ENCODE peak calls at places on chromosomes 6 and 20, in four cellular contexts. D is left ventricle myocardium superior; L is activated T-helper 1 cell treated with anti-CD3 and anti-CD28 coated beads, Interleukin-12 subunit alpha, Interleukin-12 subunit beta, Interleukin-2, Interleukin-4 antibody, amounts not matched to agents 30 ng/mL and 10 ng/mL and 1 ng/mL, durations not matched to agents 14 hours and 24 hours and 36 hours; X is Kasumi-1. Q is an unnamed sample.
A peak's percentile ranks its signal among the peaks of the same experiment; 100 is the strongest.

GRCh38 chr6:3260772-3261517 is 2.2 kb downstream of the PSMG4 start:
- DNase-seq in X (no peak), D (peak; percentile 8), L (no peak), Q (no peak)

GRCh38 chr6:128600397-128600951 is 80.1 kb upstream of the PTPRK start:
- DNase-seq in X (peak; percentile 85), L (no peak), D (no peak), Q (no peak)

GRCh38 chr20:16007978-16008377 is 565.3 kb downstream of the KIF16B start:
- DNase-seq in X (no peak), D (no peak), L (no peak), Q (peak; percentile 53)

GRCh38 chr6:69796081-69796626 is 656 bp downstream of the LMBRD1 start:
- DNase-seq in X (peak; percentile 43), L (peak; percentile 26), D (no peak), Q (peak; percentile 74)

GRCh38 chr20:61405007-61405406 is 152.9 kb downstream of the CDH4 start:
- DNase-seq in D (no peak), X (no peak), L (no peak), Q (peak; percentile 24)

GRCh38 chr20:2417142-2417541 is 36.4 kb downstream of the TGM6 start:
- DNase-seq in X (no peak), L (no peak), D (no peak), Q (no peak)

GRCh38 chr6:85756982-85757381 is 114.3 kb upstream of the SYNCRIP start:
- DNase-seq in X (peak; percentile 47), L (no peak), D (no peak), Q (peak; percentile 88)

GRCh38 chr20:54174452-54175175 is 828 bp upstream of the CYP24A1 start:
- DNase-seq in X (no peak), D (no peak), L (no peak), Q (no peak)

GRCh38 chr6:47112311-47112710 is 70.2 kb upstream of the ADGRF1 start:
- DNase-seq in D (no peak), L (no peak), X (no peak), Q (peak; percentile 19)

GRCh38 chr20:49631074-49631716 is 63.3 kb upstream of the PTGIS start:
- DNase-seq in D (no peak), L (no peak), X (no peak), Q (no peak)

GRCh38 chr20:47620808-47621805 is 119.4 kb downstream of the NCOA3 start:
- DNase-seq in X (peak; percentile 72), D (no peak), L (no peak), Q (peak; percentile 91)

GRCh38 chr20:19786311-19786710 is 28.3 kb downstream of the RIN2 start:
- DNase-seq in D (peak; percentile 58), X (no peak), L (no peak), Q (no peak)

GRCh38 chr6:80338201-80338836 is 231.8 kb downstream of the BCKDHB start:
- DNase-seq in L (peak; percentile 32), X (peak; percentile 65), D (peak; percentile 78), Q (peak; percentile 82)

GRCh38 chr6:4564746-4565145 is 211.5 kb upstream of the CDYL start:
- DNase-seq in L (no peak), D (no peak), X (no peak), Q (no peak)

GRCh38 chr6:157772820-157773219 is 50.2 kb upstream of the SNX9 start:
- DNase-seq in L (no peak), D (no peak), X (no peak), Q (no peak)

GRCh38 chr20:37475258-37475657 is 45.8 kb upstream of the NNAT start:
- DNase-seq in X (no peak), D (no peak), L (no peak), Q (peak; percentile 73)

GRCh38 chr20:58714340-58714922 is 21.8 kb downstream of the NPEPL1 start:
- DNase-seq in L (no peak), X (no peak), D (no peak), Q (no peak)

GRCh38 chr6:166435574-166435973 is 52.8 kb upstream of the MPC1 start:
- DNase-seq in X (peak; percentile 80), D (peak; percentile 70), L (no peak), Q (no peak)

GRCh38 chr20:10610266-10610665 is 63.5 kb downstream of the JAG1 start:
- DNase-seq in X (no peak), L (no peak), D (peak; percentile 57), Q (no peak)

GRCh38 chr6:120320481-120321162 is 971.1 kb upstream of the MAN1A1 start:
- DNase-seq in X (no peak), L (no peak), D (no peak), Q (no peak)

GRCh38 chr20:55888655-55889054 is 116.7 kb downstream of the CBLN4 start:
- DNase-seq in D (no peak), L (no peak), X (no peak), Q (no peak)

GRCh38 chr6:21392177-21392576 is 201.4 kb upstream of the SOX4 start:
- DNase-seq in X (no peak), D (no peak), L (no peak), Q (no peak)

GRCh38 chr20:51767018-51767866 is 948 bp downstream of the ATP9A start:
- DNase-seq in X (no peak), L (peak; percentile 60), D (peak; percentile 83), Q (no peak)

GRCh38 chr20:45410887-45411286 is 2.8 kb downstream of the DBNDD2 start:
- DNase-seq in L (no peak), X (no peak), D (no peak), Q (no peak)